ENCODE peak calls at places on chromosomes 2 and 18, in six cellular contexts. K is GM23248, O is upper lobe of right lung, V is AG04450, D is cardiac fibroblast, H is Caco-2. S is an unnamed sample.

GRCh38 chr18:49731860-49732311 is 81.4 kb downstream of the ACAA2 start:
- DNase-seq in K (no peak), O (peak), V (no peak), D (no peak), H (peak), S (no peak)

GRCh38 chr2:232438951-232439757 is 16.8 kb upstream of the ALPI start:
- DNase-seq in K (no peak), O (peak), V (no peak), D (no peak), H (peak), S (peak)

GRCh38 chr2:43227830-43228280 is 1.4 kb upstream of the ZFP36L2 start:
- DNase-seq in K (no peak), O (no peak), V (no peak), D (no peak), H (no peak), S (no peak)

GRCh38 chr2:219542931-219543595 is 546 bp downstream of the CHPF start:
- DNase-seq in K (peak), O (peak), V (no peak), D (no peak), H (peak), S (peak)

GRCh38 chr18:12911025-12911927 is 27.2 kb upstream of the PTPN2 start:
- DNase-seq in K (peak), O (peak), V (no peak), D (peak), H (no peak), S (no peak)

GRCh38 chr2:142180820-142181533 is 50.2 kb upstream of the LRP1B start:
- DNase-seq in K (peak), O (no peak), V (no peak), D (peak), H (peak), S (no peak)

GRCh38 chr2:111178730-111179405 is 58.2 kb downstream of the BCL2L11 start:
- DNase-seq in K (no peak), O (no peak), V (peak), D (no peak), H (peak), S (peak)

GRCh38 chr18:74139888-74140287 is 7.7 kb downstream of the FBXO15 start:
- DNase-seq in K (peak), O (no peak), V (no peak), D (peak), H (no peak), S (peak)

GRCh38 chr18:9765505-9765904 is 57.4 kb downstream of the RAB31 start:
- DNase-seq in K (no peak), O (no peak), V (no peak), D (no peak), H (peak), S (no peak)

GRCh38 chr2:71862921-71863320 is 284.7 kb downstream of the CYP26B1 start:
- DNase-seq in K (no peak), O (no peak), V (no peak), D (no peak), H (no peak), S (no peak)

GRCh38 chr2:146370821-146371220 is 1474.0 kb upstream of the ACVR2A start:
- DNase-seq in K (peak), O (no peak), V (no peak), D (no peak), H (no peak), S (no peak)

GRCh38 chr2:224570328-224570993 is 14.7 kb downstream of the CUL3 start:
- DNase-seq in K (peak), O (no peak), V (peak), D (peak), H (no peak), S (no peak)

GRCh38 chr2:113281920-113282746 is 3.4 kb upstream of the PAX8 start:
- DNase-seq in K (no peak), O (no peak), V (no peak), D (no peak), H (no peak), S (no peak)

GRCh38 chr2:121146630-121147029 is 138.4 kb downstream of the TFCP2L1 start:
- DNase-seq in K (no peak), O (no peak), V (no peak), D (no peak), H (no peak), S (no peak)

GRCh38 chr2:69089244-69089643 is 76.3 kb downstream of the ANTXR1 start:
- DNase-seq in K (peak), O (no peak), V (peak), D (peak), H (no peak), S (no peak)

GRCh38 chr18:48933578-48934399 is 17.0 kb downstream of the SMAD7 start:
- DNase-seq in K (peak), O (peak), V (no peak), D (no peak), H (no peak), S (peak)

GRCh38 chr2:179675435-179675834 is 186.0 kb downstream of the ZNF385B start:
- DNase-seq in K (no peak), O (no peak), V (no peak), D (no peak), H (no peak), S (no peak)

GRCh38 chr2:45083175-45083574 is 73.9 kb upstream of the SIX2 start:
- DNase-seq in K (peak), O (no peak), V (no peak), D (peak), H (no peak), S (no peak)

GRCh38 chr2:219664958-219665357 is 37.5 kb downstream of the SLC4A3 start:
- DNase-seq in K (no peak), O (no peak), V (no peak), D (peak), H (no peak), S (no peak)

GRCh38 chr2:65464604-65465003 is 32.2 kb upstream of the SPRED2 start:
- DNase-seq in K (peak), O (no peak), V (no peak), D (no peak), H (no peak), S (no peak)

GRCh38 chr2:216206821-216207220 is 97.7 kb downstream of the XRCC5 start:
- DNase-seq in K (no peak), O (no peak), V (no peak), D (no peak), H (no peak), S (no peak)

GRCh38 chr2:45184606-45185005 is 175.4 kb upstream of the SIX2 start:
- DNase-seq in K (peak), O (no peak), V (no peak), D (peak), H (no peak), S (no peak)

GRCh38 chr2:65710779-65711295 is 278.4 kb upstream of the SPRED2 start:
- DNase-seq in K (peak), O (no peak), V (no peak), D (no peak), H (peak), S (peak)

GRCh38 chr2:74893332-74893731 is 59.4 kb downstream of the HK2 start:
- DNase-seq in K (peak), O (no peak), V (no peak), D (peak), H (no peak), S (no peak)

GRCh38 chr2:16215892-16216554 is 275.7 kb downstream of the MYCN start:
- DNase-seq in K (no peak), O (no peak), V (no peak), D (no peak), H (no peak), S (no peak)

GRCh38 chr2:238362611-238363010 is 42.3 kb downstream of the TRAF3IP1 start:
- DNase-seq in K (no peak), O (no peak), V (no peak), D (no peak), H (no peak), S (no peak)
- H3K4me3 ChIP-seq in K (no peak), O (no peak), V (no peak), D (no peak), H (no peak), S (no peak)

GRCh38 chr2:63613391-63613901 is 24.7 kb downstream of the MDH1 start:
- DNase-seq in K (peak), O (no peak), V (no peak), D (peak), H (no peak), S (no peak)
- H3K4me3 ChIP-seq in K (no peak), O (no peak), V (no peak), D (no peak), H (no peak), S (no peak)

DNA sequence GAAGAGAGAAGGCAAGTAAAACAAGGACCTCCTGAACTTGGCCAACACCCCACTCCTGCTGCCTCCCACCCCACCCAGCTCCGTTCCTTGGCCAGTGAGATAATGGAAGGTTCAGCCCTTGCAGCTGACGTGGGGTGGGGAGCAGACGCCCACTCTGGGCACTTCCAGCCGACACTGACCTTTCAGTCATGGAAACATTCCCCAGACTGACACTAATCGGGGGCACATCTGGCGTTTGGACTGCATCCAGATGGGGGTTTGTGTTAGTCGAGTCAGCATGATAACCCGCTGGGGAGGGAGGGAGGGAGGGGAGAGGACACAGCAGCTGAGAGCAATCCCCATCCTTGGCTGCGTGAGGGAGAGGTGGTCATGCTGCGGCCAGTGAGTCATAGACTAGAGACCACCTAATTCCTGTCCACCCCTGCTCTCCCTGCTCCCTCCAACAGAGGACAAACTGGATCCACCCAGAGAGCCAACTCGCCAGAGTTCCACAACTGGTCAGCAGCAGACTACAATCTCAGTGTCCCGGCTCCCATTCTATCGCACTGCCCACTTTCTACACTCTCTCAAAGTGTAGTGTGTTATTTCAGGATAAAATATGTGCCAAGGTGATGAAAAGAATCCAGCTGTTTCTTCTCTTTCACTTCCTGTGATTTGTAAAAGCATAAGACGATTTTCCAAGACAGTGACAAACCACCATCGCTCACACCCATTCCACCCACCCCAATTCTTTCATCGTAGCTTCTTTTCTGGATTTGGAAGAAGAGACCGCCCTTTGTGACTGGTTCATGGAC is 115.4 kb upstream of the PKDCC start:
- DNase-seq in K (peak), O (peak), V (peak), D (peak), H (no peak), S (peak)
- H3K4me3 ChIP-seq in K (peak), O (no peak), V (peak), D (peak), H (no peak), S (no peak)

GRCh38 chr2:150480241-150480640 is 7.2 kb downstream of the RND3 start:
- DNase-seq in K (peak), O (no peak), V (no peak), D (no peak), H (no peak), S (no peak)

GRCh38 chr2:150482667-150483260 is 4.7 kb downstream of the RND3 start:
- DNase-seq in K (no peak), O (no peak), V (no peak), D (no peak), H (no peak), S (no peak)

GRCh38 chr2:150480971-150481830 is 6.3 kb downstream of the RND3 start:
- DNase-seq in K (no peak), O (no peak), V (no peak), D (no peak), H (no peak), S (no peak)

GRCh38 chr2:150483532-150483931 is 3.9 kb downstream of the RND3 start:
- DNase-seq in K (no peak), O (no peak), V (no peak), D (no peak), H (no peak), S (no peak)

GRCh38 chr2:150482111-150482510 is 5.4 kb downstream of the RND3 start:
- DNase-seq in K (no peak), O (no peak), V (no peak), D (no peak), H (no peak), S (no peak)
- H3K4me3 ChIP-seq in K (peak), O (no peak), V (peak), D (no peak), H (no peak), S (no peak)

GRCh38 chr2:17756629-17757028 is 2.7 kb downstream of the GEN1 start:
- DNase-seq in K (peak), O (no peak), V (no peak), D (peak), H (no peak), S (no peak)
- H3K4me3 ChIP-seq in K (no peak), O (no peak), V (no peak), D (no peak), H (no peak), S (no peak)

GRCh38 chr2:12448846-12449480 is 267.8 kb upstream of the TRIB2 start:
- DNase-seq in K (peak), O (no peak), V (no peak), D (no peak), H (no peak), S (peak)

GRCh38 chr2:12453731-12454130 is 263.0 kb upstream of the TRIB2 start:
- DNase-seq in K (no peak), O (no peak), V (no peak), D (no peak), H (no peak), S (no peak)

GRCh38 chr2:12455626-12456025 is 261.1 kb upstream of the TRIB2 start:
- DNase-seq in K (peak), O (no peak), V (no peak), D (peak), H (no peak), S (no peak)

GRCh38 chr2:12451726-12452125 is 265.0 kb upstream of the TRIB2 start:
- DNase-seq in K (no peak), O (no peak), V (no peak), D (no peak), H (peak), S (peak)

GRCh38 chr2:12452211-12452610 is 264.5 kb upstream of the TRIB2 start:
- DNase-seq in K (no peak), O (no peak), V (peak), D (peak), H (no peak), S (no peak)
- H3K4me3 ChIP-seq in K (no peak), O (no peak), V (peak), D (no peak), H (no peak), S (no peak)

GRCh38 chr18:10942998-10943397 is 206.4 kb downstream of the PIEZO2 start:
- DNase-seq in K (no peak), O (no peak), V (no peak), D (no peak), H (no peak), S (no peak)

GRCh38 chr18:10948421-10948820 is 200.9 kb downstream of the PIEZO2 start:
- DNase-seq in K (no peak), O (no peak), V (no peak), D (no peak), H (no peak), S (no peak)

GRCh38 chr18:10950080-10950875 is 199.1 kb downstream of the PIEZO2 start:
- DNase-seq in K (no peak), O (no peak), V (no peak), D (no peak), H (no peak), S (no peak)

GRCh38 chr18:10949655-10950054 is 199.7 kb downstream of the PIEZO2 start:
- DNase-seq in K (no peak), O (no peak), V (no peak), D (no peak), H (no peak), S (no peak)

GRCh38 chr18:10946058-10946457 is 203.3 kb downstream of the PIEZO2 start:
- DNase-seq in K (peak), O (no peak), V (no peak), D (no peak), H (no peak), S (no peak)
- H3K4me3 ChIP-seq in K (no peak), O (no peak), V (no peak), D (no peak), H (no peak), S (no peak)

S was measured in K562.